ENCODE peak calls at places on chromosomes 3 and 15, in seven cellular contexts. One of them, this sample, is unnamed.

GRCh38 chr3:49133226-49133951 is 539 bp upstream of the LAMB2 start:
- DNase-seq in CD8-positive, alpha-beta T cell: no peak
- DNase-seq in lower lobe of right lung: peak
- DNase-seq in foreskin fibroblast: peak
- DNase-seq in CD8-positive, alpha-beta memory T cell: no peak
- DNase-seq in hepatocyte: peak
- DNase-seq in cardiac fibroblast: peak
- DNase-seq in this sample: peak

GRCh38 chr3:42749753-42750231 is 23.3 kb downstream of the CCDC13 start:
- DNase-seq in hepatocyte: no peak
- DNase-seq in lower lobe of right lung: no peak
- DNase-seq in cardiac fibroblast: peak
- DNase-seq in CD8-positive, alpha-beta T cell: no peak
- DNase-seq in CD8-positive, alpha-beta memory T cell: no peak
- DNase-seq in foreskin fibroblast: peak
- DNase-seq in this sample: no peak

GRCh38 chr15:68315495-68316007 is 38.0 kb downstream of the FEM1B start:
- DNase-seq in hepatocyte: no peak
- DNase-seq in lower lobe of right lung: no peak
- DNase-seq in CD8-positive, alpha-beta T cell: no peak
- DNase-seq in CD8-positive, alpha-beta memory T cell: no peak
- DNase-seq in foreskin fibroblast: no peak
- DNase-seq in cardiac fibroblast: peak
- DNase-seq in this sample: no peak

GRCh38 chr15:96052572-96053038 is 277.9 kb upstream of the NR2F2 start:
- DNase-seq in lower lobe of right lung: no peak
- DNase-seq in CD8-positive, alpha-beta T cell: no peak
- DNase-seq in CD8-positive, alpha-beta memory T cell: no peak
- DNase-seq in foreskin fibroblast: no peak
- DNase-seq in hepatocyte: peak
- DNase-seq in cardiac fibroblast: no peak
- DNase-seq in this sample: no peak

GRCh38 chr3:169144271-169144670 is 519.2 kb downstream of the MECOM start:
- DNase-seq in hepatocyte: no peak
- DNase-seq in CD8-positive, alpha-beta memory T cell: no peak
- DNase-seq in CD8-positive, alpha-beta T cell: no peak
- DNase-seq in foreskin fibroblast: no peak
- DNase-seq in lower lobe of right lung: no peak
- DNase-seq in cardiac fibroblast: no peak
- DNase-seq in this sample: no peak

GRCh38 chr3:69199942-69200341 is 77.5 kb upstream of the LMOD3 start:
- DNase-seq in hepatocyte: no peak
- DNase-seq in lower lobe of right lung: no peak
- DNase-seq in foreskin fibroblast: no peak
- DNase-seq in cardiac fibroblast: no peak
- DNase-seq in CD8-positive, alpha-beta T cell: no peak
- DNase-seq in CD8-positive, alpha-beta memory T cell: no peak
- DNase-seq in this sample: no peak

GRCh38 chr3:39843440-39843839 is 34.0 kb downstream of the MYRIP start:
- DNase-seq in foreskin fibroblast: peak
- DNase-seq in hepatocyte: no peak
- DNase-seq in lower lobe of right lung: no peak
- DNase-seq in cardiac fibroblast: no peak
- DNase-seq in CD8-positive, alpha-beta T cell: no peak
- DNase-seq in CD8-positive, alpha-beta memory T cell: no peak
- DNase-seq in this sample: no peak

GRCh38 chr3:18666655-18667054 is 241.5 kb upstream of the SATB1 start:
- DNase-seq in CD8-positive, alpha-beta T cell: no peak
- DNase-seq in hepatocyte: no peak
- DNase-seq in lower lobe of right lung: no peak
- DNase-seq in cardiac fibroblast: no peak
- DNase-seq in foreskin fibroblast: no peak
- DNase-seq in CD8-positive, alpha-beta memory T cell: no peak
- DNase-seq in this sample: no peak

GRCh38 chr15:77573826-77574225 is 58.9 kb downstream of the LINGO1 start:
- DNase-seq in foreskin fibroblast: no peak
- DNase-seq in CD8-positive, alpha-beta T cell: no peak
- DNase-seq in lower lobe of right lung: no peak
- DNase-seq in hepatocyte: no peak
- DNase-seq in cardiac fibroblast: no peak
- DNase-seq in CD8-positive, alpha-beta memory T cell: no peak
- DNase-seq in this sample: no peak

GRCh38 chr3:110593749-110594148 is 477.9 kb upstream of the NECTIN3 start:
- DNase-seq in CD8-positive, alpha-beta memory T cell: no peak
- DNase-seq in hepatocyte: no peak
- DNase-seq in lower lobe of right lung: no peak
- DNase-seq in CD8-positive, alpha-beta T cell: no peak
- DNase-seq in cardiac fibroblast: no peak
- DNase-seq in foreskin fibroblast: no peak
- DNase-seq in this sample: no peak

GRCh38 chr3:114496021-114496434 is 202.2 kb downstream of the TIGIT start:
- DNase-seq in lower lobe of right lung: no peak
- DNase-seq in CD8-positive, alpha-beta T cell: no peak
- DNase-seq in hepatocyte: no peak
- DNase-seq in cardiac fibroblast: peak
- DNase-seq in CD8-positive, alpha-beta memory T cell: no peak
- DNase-seq in foreskin fibroblast: peak
- DNase-seq in this sample: peak

GRCh38 chr3:47782538-47783308 is 1.0 kb upstream of the SMARCC1 start:
- DNase-seq in cardiac fibroblast: no peak
- DNase-seq in hepatocyte: no peak
- DNase-seq in CD8-positive, alpha-beta memory T cell: no peak
- DNase-seq in lower lobe of right lung: no peak
- DNase-seq in foreskin fibroblast: no peak
- DNase-seq in CD8-positive, alpha-beta T cell: no peak
- DNase-seq in this sample: no peak

GRCh38 chr3:63818282-63819150 is 583 bp upstream of the C3orf49 start:
- DNase-seq in CD8-positive, alpha-beta memory T cell: peak
- DNase-seq in cardiac fibroblast: peak
- DNase-seq in CD8-positive, alpha-beta T cell: peak
- DNase-seq in lower lobe of right lung: no peak
- DNase-seq in hepatocyte: peak
- DNase-seq in foreskin fibroblast: peak
- DNase-seq in this sample: no peak

GRCh38 chr3:41137686-41138111 is 61.6 kb upstream of the CTNNB1 start:
- DNase-seq in lower lobe of right lung: no peak
- DNase-seq in hepatocyte: no peak
- DNase-seq in CD8-positive, alpha-beta T cell: no peak
- DNase-seq in foreskin fibroblast: no peak
- DNase-seq in CD8-positive, alpha-beta memory T cell: no peak
- DNase-seq in cardiac fibroblast: no peak
- DNase-seq in this sample: no peak

GRCh38 chr3:46663611-46664135 is 29.8 kb downstream of the ALS2CL start:
- DNase-seq in lower lobe of right lung: peak
- DNase-seq in cardiac fibroblast: no peak
- DNase-seq in CD8-positive, alpha-beta memory T cell: no peak
- DNase-seq in foreskin fibroblast: no peak
- DNase-seq in hepatocyte: peak
- DNase-seq in CD8-positive, alpha-beta T cell: no peak
- DNase-seq in this sample: no peak

GRCh38 chr3:11660242-11660641 is 16.5 kb upstream of the VGLL4 start:
- DNase-seq in cardiac fibroblast: no peak
- DNase-seq in CD8-positive, alpha-beta memory T cell: no peak
- DNase-seq in lower lobe of right lung: no peak
- DNase-seq in hepatocyte: no peak
- DNase-seq in CD8-positive, alpha-beta T cell: no peak
- DNase-seq in foreskin fibroblast: no peak
- DNase-seq in this sample: peak

GRCh38 chr3:169660709-169661566 is 2.6 kb downstream of the MECOM start:
- DNase-seq in cardiac fibroblast: peak
- DNase-seq in CD8-positive, alpha-beta T cell: no peak
- DNase-seq in foreskin fibroblast: peak
- DNase-seq in hepatocyte: peak
- DNase-seq in CD8-positive, alpha-beta memory T cell: no peak
- DNase-seq in lower lobe of right lung: peak
- DNase-seq in this sample: no peak

GRCh38 chr15:51806123-51806522 is 23.3 kb upstream of the TMOD3 start:
- DNase-seq in cardiac fibroblast: no peak
- DNase-seq in hepatocyte: no peak
- DNase-seq in lower lobe of right lung: no peak
- DNase-seq in foreskin fibroblast: no peak
- DNase-seq in CD8-positive, alpha-beta T cell: no peak
- DNase-seq in CD8-positive, alpha-beta memory T cell: no peak
- DNase-seq in this sample: no peak

GRCh38 chr3:13801361-13802214 is 78.3 kb downstream of the WNT7A start:
- DNase-seq in CD8-positive, alpha-beta memory T cell: no peak
- DNase-seq in lower lobe of right lung: no peak
- DNase-seq in CD8-positive, alpha-beta T cell: no peak
- DNase-seq in foreskin fibroblast: no peak
- DNase-seq in hepatocyte: no peak
- DNase-seq in cardiac fibroblast: no peak
- DNase-seq in this sample: peak

GRCh38 chr15:75929799-75930565 is 26.3 kb downstream of the FBXO22 start:
- DNase-seq in CD8-positive, alpha-beta memory T cell: no peak
- DNase-seq in hepatocyte: no peak
- DNase-seq in CD8-positive, alpha-beta T cell: no peak
- DNase-seq in cardiac fibroblast: no peak
- DNase-seq in foreskin fibroblast: no peak
- DNase-seq in lower lobe of right lung: no peak
- DNase-seq in this sample: no peak

GRCh38 chr3:43378066-43378935 is 92.0 kb downstream of the SNRK start:
- DNase-seq in CD8-positive, alpha-beta T cell: peak
- DNase-seq in CD8-positive, alpha-beta memory T cell: peak
- DNase-seq in foreskin fibroblast: no peak
- DNase-seq in lower lobe of right lung: no peak
- DNase-seq in cardiac fibroblast: peak
- DNase-seq in hepatocyte: peak
- DNase-seq in this sample: peak

GRCh38 chr15:27244047-27244446 is 273.1 kb downstream of the GABRG3 start:
- DNase-seq in foreskin fibroblast: no peak
- DNase-seq in cardiac fibroblast: no peak
- DNase-seq in hepatocyte: no peak
- DNase-seq in CD8-positive, alpha-beta T cell: no peak
- DNase-seq in lower lobe of right lung: no peak
- DNase-seq in CD8-positive, alpha-beta memory T cell: no peak
- DNase-seq in this sample: no peak

GRCh38 chr3:52002768-52003167 is 7.1 kb upstream of the RPL29 start:
- DNase-seq in CD8-positive, alpha-beta T cell: no peak
- DNase-seq in lower lobe of right lung: no peak
- DNase-seq in CD8-positive, alpha-beta memory T cell: no peak
- DNase-seq in cardiac fibroblast: no peak
- DNase-seq in foreskin fibroblast: no peak
- DNase-seq in hepatocyte: no peak
- DNase-seq in this sample: no peak
- H3K4me3 ChIP-seq in CD8-positive, alpha-beta T cell: no peak
- H3K4me3 ChIP-seq in lower lobe of right lung: no peak
- H3K4me3 ChIP-seq in CD8-positive, alpha-beta memory T cell: no peak
- H3K4me3 ChIP-seq in cardiac fibroblast: no peak
- H3K4me3 ChIP-seq in foreskin fibroblast: no peak
- H3K4me3 ChIP-seq in hepatocyte: no peak
- H3K4me3 ChIP-seq in this sample: no peak

GRCh38 chr3:8659242-8659641 is 14.6 kb upstream of the SSUH2 start:
- DNase-seq in CD8-positive, alpha-beta T cell: no peak
- DNase-seq in foreskin fibroblast: no peak
- DNase-seq in cardiac fibroblast: no peak
- DNase-seq in CD8-positive, alpha-beta memory T cell: no peak
- DNase-seq in hepatocyte: no peak
- DNase-seq in lower lobe of right lung: no peak
- DNase-seq in this sample: no peak

GRCh38 chr3:8658326-8659212 is 14.0 kb upstream of the SSUH2 start:
- DNase-seq in CD8-positive, alpha-beta T cell: no peak
- DNase-seq in hepatocyte: peak
- DNase-seq in lower lobe of right lung: peak
- DNase-seq in CD8-positive, alpha-beta memory T cell: no peak
- DNase-seq in foreskin fibroblast: no peak
- DNase-seq in cardiac fibroblast: peak
- DNase-seq in this sample: no peak

GRCh38 chr3:8660271-8660731 is 15.7 kb upstream of the SSUH2 start:
- DNase-seq in hepatocyte: no peak
- DNase-seq in CD8-positive, alpha-beta memory T cell: no peak
- DNase-seq in CD8-positive, alpha-beta T cell: no peak
- DNase-seq in foreskin fibroblast: no peak
- DNase-seq in cardiac fibroblast: peak
- DNase-seq in lower lobe of right lung: no peak
- DNase-seq in this sample: peak

GRCh38 chr3:8662594-8662993 is 18.0 kb upstream of the SSUH2 start:
- DNase-seq in CD8-positive, alpha-beta T cell: no peak
- DNase-seq in cardiac fibroblast: no peak
- DNase-seq in CD8-positive, alpha-beta memory T cell: no peak
- DNase-seq in foreskin fibroblast: no peak
- DNase-seq in lower lobe of right lung: no peak
- DNase-seq in hepatocyte: no peak
- DNase-seq in this sample: no peak

GRCh38 chr3:8660781-8661180 is 16.2 kb upstream of the SSUH2 start:
- DNase-seq in CD8-positive, alpha-beta memory T cell: no peak
- DNase-seq in CD8-positive, alpha-beta T cell: no peak
- DNase-seq in hepatocyte: no peak
- DNase-seq in foreskin fibroblast: no peak
- DNase-seq in lower lobe of right lung: no peak
- DNase-seq in cardiac fibroblast: peak
- DNase-seq in this sample: no peak
- H3K4me3 ChIP-seq in CD8-positive, alpha-beta memory T cell: no peak
- H3K4me3 ChIP-seq in CD8-positive, alpha-beta T cell: no peak
- H3K4me3 ChIP-seq in hepatocyte: no peak
- H3K4me3 ChIP-seq in foreskin fibroblast: no peak
- H3K4me3 ChIP-seq in lower lobe of right lung: no peak
- H3K4me3 ChIP-seq in cardiac fibroblast: no peak
- H3K4me3 ChIP-seq in this sample: no peak

GRCh38 chr3:128490650-128491070 is 2.3 kb downstream of the GATA2 start:
- DNase-seq in cardiac fibroblast: no peak
- DNase-seq in lower lobe of right lung: no peak
- DNase-seq in hepatocyte: no peak
- DNase-seq in foreskin fibroblast: no peak
- DNase-seq in CD8-positive, alpha-beta T cell: no peak
- DNase-seq in CD8-positive, alpha-beta memory T cell: no peak
- DNase-seq in this sample: no peak
- H3K4me3 ChIP-seq in cardiac fibroblast: peak
- H3K4me3 ChIP-seq in lower lobe of right lung: peak
- H3K4me3 ChIP-seq in hepatocyte: no peak
- H3K4me3 ChIP-seq in foreskin fibroblast: peak
- H3K4me3 ChIP-seq in CD8-positive, alpha-beta T cell: no peak
- H3K4me3 ChIP-seq in CD8-positive, alpha-beta memory T cell: no peak
- H3K4me3 ChIP-seq in this sample: no peak

DNA sequence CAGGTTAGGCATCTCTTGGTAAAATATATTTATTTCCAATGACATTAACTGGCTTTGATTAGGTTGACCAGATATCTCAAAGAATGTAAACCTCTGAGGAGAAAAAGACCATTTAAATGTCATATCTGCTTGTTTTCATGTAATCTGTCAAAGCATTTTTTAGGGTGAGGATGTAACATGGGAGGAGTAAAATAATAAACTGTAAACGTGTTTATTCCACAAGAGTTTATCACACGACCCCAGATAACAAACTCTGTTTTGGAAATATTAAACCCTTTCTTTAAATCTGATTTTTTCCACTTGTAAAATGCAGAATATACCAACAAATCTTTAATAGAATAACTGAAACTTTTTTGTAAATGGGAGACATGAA is 1.6 kb downstream of the TM4SF1 start:
- DNase-seq in hepatocyte: no peak
- DNase-seq in CD8-positive, alpha-beta memory T cell: no peak
- DNase-seq in CD8-positive, alpha-beta T cell: no peak
- DNase-seq in foreskin fibroblast: no peak
- DNase-seq in cardiac fibroblast: no peak
- DNase-seq in lower lobe of right lung: no peak
- DNase-seq in this sample: no peak
- H3K4me3 ChIP-seq in hepatocyte: peak
- H3K4me3 ChIP-seq in CD8-positive, alpha-beta memory T cell: no peak
- H3K4me3 ChIP-seq in CD8-positive, alpha-beta T cell: no peak
- H3K4me3 ChIP-seq in foreskin fibroblast: no peak
- H3K4me3 ChIP-seq in cardiac fibroblast: peak
- H3K4me3 ChIP-seq in lower lobe of right lung: peak
- H3K4me3 ChIP-seq in this sample: peak